ENCODE peak calls at places on chromosome 7, in four cellular contexts. One of them, this sample, is unnamed. For H3K27me3, the result is how much of the 10 kb centered on the place peaks cover.

GRCh38 chr7:132258231-132258630 is 318.0 kb downstream of the PLXNA4 start:
- DNase-seq in left ventricle myocardium inferior: no peak
- DNase-seq in prostate gland: no peak
- DNase-seq in GM06990: no peak
- DNase-seq in this sample: no peak

GRCh38 chr7:43296306-43296705 is 183.9 kb downstream of the HECW1 start:
- DNase-seq in left ventricle myocardium inferior: no peak
- DNase-seq in prostate gland: no peak
- DNase-seq in GM06990: no peak
- DNase-seq in this sample: no peak

GRCh38 chr7:98287486-98287959 is 6.0 kb downstream of the BRI3 start:
- DNase-seq in left ventricle myocardium inferior: no peak
- DNase-seq in prostate gland: peak
- DNase-seq in GM06990: no peak
- DNase-seq in this sample: no peak

GRCh38 chr7:131480384-131481315 is 75.8 kb downstream of the PODXL start:
- DNase-seq in left ventricle myocardium inferior: no peak
- DNase-seq in prostate gland: no peak
- DNase-seq in GM06990: no peak
- DNase-seq in this sample: no peak

GRCh38 chr7:150631084-150631824 is 931 bp downstream of the GIMAP6 start:
- DNase-seq in left ventricle myocardium inferior: peak
- DNase-seq in prostate gland: no peak
- DNase-seq in GM06990: no peak
- DNase-seq in this sample: no peak

GRCh38 chr7:107813524-107813923 is 10.5 kb upstream of the SLC26A3 start:
- DNase-seq in left ventricle myocardium inferior: no peak
- DNase-seq in prostate gland: no peak
- DNase-seq in GM06990: no peak
- DNase-seq in this sample: no peak

GRCh38 chr7:141244466-141244865 is 170.6 kb downstream of the TMEM178B start:
- DNase-seq in left ventricle myocardium inferior: no peak
- DNase-seq in prostate gland: no peak
- DNase-seq in GM06990: no peak
- DNase-seq in this sample: no peak

GRCh38 chr7:155455132-155455693 is 2.7 kb upstream of the EN2 start:
- DNase-seq in left ventricle myocardium inferior: no peak
- DNase-seq in prostate gland: no peak
- DNase-seq in GM06990: no peak
- DNase-seq in this sample: no peak

GRCh38 chr7:151327022-151327421 is 14.6 kb upstream of the NUB1 start:
- DNase-seq in left ventricle myocardium inferior: no peak
- DNase-seq in prostate gland: no peak
- DNase-seq in GM06990: no peak
- DNase-seq in this sample: no peak

GRCh38 chr7:130149575-130150139 is 55.5 kb downstream of the TMEM209 start:
- DNase-seq in left ventricle myocardium inferior: no peak
- DNase-seq in prostate gland: no peak
- DNase-seq in GM06990: peak
- DNase-seq in this sample: no peak

GRCh38 chr7:93622036-93622714 is 47.7 kb upstream of the CALCR start:
- DNase-seq in left ventricle myocardium inferior: no peak
- DNase-seq in prostate gland: no peak
- DNase-seq in GM06990: no peak
- DNase-seq in this sample: no peak

GRCh38 chr7:106170216-106170615 is 58.1 kb upstream of the SYPL1 start:
- DNase-seq in left ventricle myocardium inferior: no peak
- DNase-seq in prostate gland: no peak
- DNase-seq in GM06990: no peak
- DNase-seq in this sample: no peak

GRCh38 chr7:141427134-141427533 is 124.1 kb upstream of the AGK start:
- DNase-seq in left ventricle myocardium inferior: no peak
- DNase-seq in prostate gland: no peak
- DNase-seq in GM06990: no peak
- DNase-seq in this sample: no peak

GRCh38 chr7:50793115-50793946 is 10.6 kb upstream of the GRB10 start:
- DNase-seq in left ventricle myocardium inferior: peak
- DNase-seq in prostate gland: peak
- DNase-seq in GM06990: no peak
- DNase-seq in this sample: peak

GRCh38 chr7:98119257-98119918 is 12.7 kb downstream of the LMTK2 start:
- DNase-seq in left ventricle myocardium inferior: no peak
- DNase-seq in prostate gland: no peak
- DNase-seq in GM06990: no peak
- DNase-seq in this sample: no peak

GRCh38 chr7:107579546-107579880 is 533 bp upstream of the BCAP29 start:
- DNase-seq in left ventricle myocardium inferior: no peak
- DNase-seq in prostate gland: no peak
- DNase-seq in GM06990: no peak
- DNase-seq in this sample: no peak

GRCh38 chr7:121430558-121430957 is 34.5 kb upstream of the FAM3C start:
- DNase-seq in left ventricle myocardium inferior: no peak
- DNase-seq in prostate gland: no peak
- DNase-seq in GM06990: no peak
- DNase-seq in this sample: no peak

GRCh38 chr7:132495931-132496330 is 80.3 kb downstream of the PLXNA4 start:
- DNase-seq in left ventricle myocardium inferior: no peak
- DNase-seq in prostate gland: no peak
- DNase-seq in GM06990: no peak
- DNase-seq in this sample: no peak

GRCh38 chr7:33933611-33934281 is 28.4 kb downstream of the BMPER start:
- DNase-seq in left ventricle myocardium inferior: no peak
- DNase-seq in prostate gland: no peak
- DNase-seq in GM06990: no peak
- DNase-seq in this sample: no peak

GRCh38 chr7:155361947-155362346 is 64.3 kb downstream of the INSIG1 start:
- DNase-seq in left ventricle myocardium inferior: no peak
- DNase-seq in prostate gland: no peak
- DNase-seq in GM06990: no peak
- DNase-seq in this sample: no peak

GRCh38 chr7:27516415-27516814 is 146.3 kb downstream of the HIBADH start:
- DNase-seq in left ventricle myocardium inferior: no peak
- DNase-seq in prostate gland: no peak
- DNase-seq in GM06990: no peak
- DNase-seq in this sample: no peak

GRCh38 chr7:83672157-83672556 is 23.2 kb upstream of the SEMA3E start:
- DNase-seq in left ventricle myocardium inferior: no peak
- DNase-seq in prostate gland: no peak
- DNase-seq in GM06990: no peak
- DNase-seq in this sample: no peak

GRCh38 chr7:73536479-73536878 is 14.4 kb upstream of the BAZ1B start:
- DNase-seq in left ventricle myocardium inferior: no peak
- DNase-seq in prostate gland: no peak
- DNase-seq in GM06990: no peak
- DNase-seq in this sample: no peak

GRCh38 chr7:12456506-12456905 is 52.8 kb upstream of the VWDE start:
- DNase-seq in left ventricle myocardium inferior: no peak
- DNase-seq in prostate gland: no peak
- DNase-seq in GM06990: no peak
- DNase-seq in this sample: no peak

GRCh38 chr7:150620061-150620460 is 12.1 kb downstream of the GIMAP6 start:
- DNase-seq in left ventricle myocardium inferior: no peak
- DNase-seq in prostate gland: no peak
- DNase-seq in GM06990: no peak
- DNase-seq in this sample: no peak

GRCh38 chr7:91653257-91653656 is 227.2 kb downstream of the MTERF1 start:
- DNase-seq in left ventricle myocardium inferior: no peak
- DNase-seq in prostate gland: no peak
- DNase-seq in GM06990: no peak
- DNase-seq in this sample: no peak

GRCh38 chr7:133040178-133040577 is 41.7 kb downstream of the CHCHD3 start:
- DNase-seq in left ventricle myocardium inferior: no peak
- DNase-seq in prostate gland: no peak
- DNase-seq in GM06990: no peak
- DNase-seq in this sample: no peak

GRCh38 chr7:130486963-130487324 is 4.9 kb upstream of the MEST start:
- DNase-seq in left ventricle myocardium inferior: no peak
- DNase-seq in prostate gland: no peak
- DNase-seq in GM06990: no peak
- DNase-seq in this sample: no peak

GRCh38 chr7:11213246-11213645 is 239.6 kb downstream of the PHF14 start:
- DNase-seq in left ventricle myocardium inferior: no peak
- DNase-seq in prostate gland: no peak
- DNase-seq in GM06990: no peak
- DNase-seq in this sample: no peak

GRCh38 chr7:5217396-5217795 is 27.4 kb downstream of the WIPI2 start:
- DNase-seq in left ventricle myocardium inferior: no peak
- DNase-seq in prostate gland: no peak
- DNase-seq in GM06990: no peak
- DNase-seq in this sample: no peak

GRCh38 chr7:140972344-140972743 is 42.4 kb downstream of the MRPS33 start:
- DNase-seq in left ventricle myocardium inferior: no peak
- DNase-seq in prostate gland: no peak
- DNase-seq in GM06990: no peak
- DNase-seq in this sample: no peak

GRCh38 chr7:518630-519428 is 817 bp downstream of the PDGFA start:
- DNase-seq in left ventricle myocardium inferior: peak
- DNase-seq in prostate gland: peak
- DNase-seq in GM06990: peak
- DNase-seq in this sample: peak

GRCh38 chr7:28081016-28081415 is 99.6 kb downstream of the JAZF1 start:
- DNase-seq in left ventricle myocardium inferior: peak
- DNase-seq in prostate gland: no peak
- DNase-seq in GM06990: no peak
- DNase-seq in this sample: no peak

GRCh38 chr7:44184221-44184873 is 4.9 kb downstream of the GCK start:
- DNase-seq in left ventricle myocardium inferior: no peak
- DNase-seq in prostate gland: no peak
- DNase-seq in GM06990: no peak
- DNase-seq in this sample: no peak

GRCh38 chr7:87570178-87570577 is 30.5 kb downstream of the ABCB1 start:
- DNase-seq in left ventricle myocardium inferior: no peak
- DNase-seq in prostate gland: no peak
- DNase-seq in GM06990: no peak
- DNase-seq in this sample: no peak

GRCh38 chr7:143248781-143249354 is 14.4 kb upstream of the GSTK1 start:
- DNase-seq in left ventricle myocardium inferior: no peak
- DNase-seq in prostate gland: no peak
- DNase-seq in GM06990: no peak
- DNase-seq in this sample: no peak

GRCh38 chr7:33485746-33486491 is 356.6 kb downstream of the BBS9 start:
- DNase-seq in left ventricle myocardium inferior: no peak
- DNase-seq in prostate gland: no peak
- DNase-seq in GM06990: no peak
- DNase-seq in this sample: no peak

GRCh38 chr7:36115448-36116321 is 37.4 kb upstream of the EEPD1 start:
- DNase-seq in left ventricle myocardium inferior: peak
- DNase-seq in prostate gland: no peak
- DNase-seq in GM06990: peak
- DNase-seq in this sample: peak

DNA sequence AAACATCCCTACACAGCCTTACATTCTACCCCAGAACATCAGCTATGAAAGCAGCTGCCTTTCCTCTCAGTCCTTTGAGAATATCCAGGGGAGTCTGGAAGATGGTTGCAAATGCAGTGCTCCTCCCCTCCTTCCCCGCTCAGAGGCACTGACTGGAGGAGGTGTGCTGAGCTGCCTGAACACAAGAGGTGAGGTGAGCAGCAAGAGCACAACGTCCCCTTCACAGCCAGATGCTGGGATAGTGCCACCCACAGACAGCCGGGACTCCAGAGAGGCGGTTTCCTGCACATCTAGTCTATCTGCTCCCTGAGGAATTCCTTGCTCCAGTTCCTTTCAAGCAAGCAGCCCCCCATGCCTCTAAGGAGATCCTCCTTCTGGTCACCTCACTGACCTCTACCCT is 74.2 kb downstream of the EZH2 start:
- DNase-seq in left ventricle myocardium inferior: no peak
- DNase-seq in prostate gland: no peak
- DNase-seq in GM06990: no peak
- DNase-seq in this sample: no peak
- H3K27me3 ChIP-seq in left ventricle myocardium inferior: under half
- H3K27me3 ChIP-seq in prostate gland: under half
- H3K27me3 ChIP-seq in GM06990: under half
- H3K27me3 ChIP-seq in this sample: under half

DNA sequence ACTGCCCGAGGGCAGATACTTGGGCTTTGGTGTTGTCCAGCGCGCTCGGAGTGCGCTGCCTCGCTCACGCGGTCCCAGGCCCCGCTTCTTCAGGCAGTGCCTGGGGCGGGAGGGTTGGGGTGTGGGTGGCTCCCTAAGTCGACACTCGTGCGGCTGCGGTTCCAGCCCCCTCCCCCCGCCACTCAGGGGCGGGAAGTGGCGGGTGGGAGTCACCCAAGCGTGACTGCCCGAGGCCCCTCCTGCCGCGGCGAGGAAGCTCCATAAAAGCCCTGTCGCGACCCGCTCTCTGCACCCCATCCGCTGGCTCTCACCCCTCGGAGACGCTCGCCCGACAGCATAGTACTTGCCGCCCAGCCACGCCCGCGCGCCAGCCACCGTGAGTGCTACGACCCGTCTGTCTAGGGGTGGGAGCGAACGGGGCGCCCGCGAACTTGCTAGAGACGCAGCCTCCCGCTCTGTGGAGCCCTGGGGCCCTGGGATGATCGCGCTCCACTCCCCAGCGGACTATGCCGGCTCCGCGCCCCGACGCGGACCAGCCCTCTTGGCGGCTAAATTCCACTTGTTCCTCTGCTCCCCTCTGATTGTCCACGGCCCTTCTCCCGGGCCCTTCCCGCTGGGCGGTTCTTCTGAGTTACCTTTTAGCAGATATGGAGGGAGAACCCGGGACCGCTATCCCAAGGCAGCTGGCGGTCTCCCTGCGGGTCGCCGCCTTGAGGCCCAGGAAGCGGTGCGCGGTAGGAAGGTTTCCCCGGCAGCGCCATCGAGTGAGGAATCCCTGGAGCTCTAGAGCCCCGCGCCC is at the start of gene NPY:
- DNase-seq in left ventricle myocardium inferior: no peak
- DNase-seq in prostate gland: no peak
- DNase-seq in GM06990: peak
- DNase-seq in this sample: no peak
- H3K27me3 ChIP-seq in left ventricle myocardium inferior: half or more
- H3K27me3 ChIP-seq in prostate gland: under half
- H3K27me3 ChIP-seq in GM06990: under half
- H3K27me3 ChIP-seq in this sample: under half

GRCh38 chr7:29565186-29565540 is 1.5 kb downstream of the PRR15 start:
- DNase-seq in left ventricle myocardium inferior: no peak
- DNase-seq in prostate gland: no peak
- DNase-seq in GM06990: no peak
- DNase-seq in this sample: no peak

GRCh38 chr7:29565982-29566746 is 2.5 kb downstream of the PRR15 start:
- DNase-seq in left ventricle myocardium inferior: no peak
- DNase-seq in prostate gland: no peak
- DNase-seq in GM06990: no peak
- DNase-seq in this sample: peak

GRCh38 chr7:29569648-29570047 is 6.0 kb downstream of the PRR15 start:
- DNase-seq in left ventricle myocardium inferior: no peak
- DNase-seq in prostate gland: no peak
- DNase-seq in GM06990: no peak
- DNase-seq in this sample: no peak

GRCh38 chr7:29565634-29565981 is 2.0 kb downstream of the PRR15 start:
- DNase-seq in left ventricle myocardium inferior: no peak
- DNase-seq in prostate gland: no peak
- DNase-seq in GM06990: no peak
- DNase-seq in this sample: no peak

GRCh38 chr7:29567174-29567573 is 3.5 kb downstream of the PRR15 start:
- DNase-seq in left ventricle myocardium inferior: no peak
- DNase-seq in prostate gland: no peak
- DNase-seq in GM06990: no peak
- DNase-seq in this sample: no peak
- H3K27me3 ChIP-seq in left ventricle myocardium inferior: half or more
- H3K27me3 ChIP-seq in prostate gland: under half
- H3K27me3 ChIP-seq in GM06990: under half
- H3K27me3 ChIP-seq in this sample: under half

GRCh38 chr7:48548667-48549066 is 375.7 kb upstream of the CDC14C start:
- DNase-seq in left ventricle myocardium inferior: no peak
- DNase-seq in prostate gland: no peak
- DNase-seq in GM06990: no peak
- DNase-seq in this sample: no peak
- H3K27me3 ChIP-seq in left ventricle myocardium inferior: under half
- H3K27me3 ChIP-seq in prostate gland: under half
- H3K27me3 ChIP-seq in GM06990: under half
- H3K27me3 ChIP-seq in this sample: under half

This sample was measured in ovary.